ENCODE peak calls at places on chromosomes 2 and 18, in ten cellular contexts. C, O, K, Z, E, L, U, J, R and M are unnamed samples. For H3K27me3 and H3K9me3, the result is how much of the 10 kb centered on the place peaks cover.

GRCh38 chr18:12726774-12727550 is 24.1 kb downstream of the PSMG2 start:
- DNase-seq in E (no peak), K (peak), L (peak), C (peak), O (peak), R (peak), U (peak), Z (no peak), J (no peak), M (no peak)

GRCh38 chr2:107804608-107805498 is 21.8 kb upstream of the RGPD4 start:
- DNase-seq in C (no peak), O (no peak), E (no peak), Z (no peak), J (no peak), L (no peak), K (no peak), R (peak), U (no peak), M (no peak)

GRCh38 chr2:64807417-64807816 is 153.7 kb upstream of the SERTAD2 start:
- DNase-seq in U (peak), L (peak), C (no peak), J (no peak), Z (no peak), R (no peak), E (no peak), K (peak), O (no peak), M (peak)

GRCh38 chr2:53475320-53475719 is 292.3 kb upstream of the CHAC2 start:
- DNase-seq in C (no peak), U (no peak), E (no peak), O (no peak), J (no peak), K (peak), Z (no peak), L (peak), R (no peak), M (peak)

GRCh38 chr2:29615183-29615582 is 306.2 kb downstream of the ALK start:
- DNase-seq in L (no peak), K (no peak), C (no peak), R (no peak), Z (no peak), J (no peak), E (no peak), U (no peak), O (no peak), M (no peak)

GRCh38 chr18:53798516-53798915 is 426.0 kb downstream of the MBD2 start:
- DNase-seq in J (no peak), K (no peak), C (no peak), O (no peak), U (peak), R (no peak), L (peak), E (no peak), Z (no peak), M (peak)

GRCh38 chr2:182543746-182544525 is 117.1 kb upstream of the PDE1A start:
- DNase-seq in U (no peak), O (no peak), L (no peak), C (no peak), R (no peak), Z (no peak), K (no peak), E (no peak), J (no peak), M (no peak)

GRCh38 chr18:50632895-50633515 is 73.1 kb downstream of the MAPK4 start:
- DNase-seq in L (no peak), U (no peak), R (no peak), Z (no peak), E (no peak), J (no peak), C (no peak), K (no peak), O (peak), M (no peak)

GRCh38 chr2:240424341-240425235 is 10.9 kb upstream of the GPC1 start:
- DNase-seq in J (peak), K (no peak), E (no peak), Z (peak), L (no peak), U (no peak), O (no peak), C (peak), R (no peak), M (no peak)

GRCh38 chr2:177201919-177202346 is 10.7 kb upstream of the HNRNPA3 start:
- DNase-seq in E (no peak), O (no peak), J (no peak), R (no peak), L (no peak), C (no peak), Z (no peak), K (no peak), U (no peak), M (no peak)

GRCh38 chr2:191050640-191050987 is 36.6 kb upstream of the STAT1 start:
- DNase-seq in Z (no peak), O (no peak), R (no peak), K (peak), U (peak), C (no peak), E (no peak), L (peak), J (no peak), M (peak)

GRCh38 chr2:30223413-30223874 is 7.9 kb upstream of the LBH start:
- DNase-seq in C (no peak), Z (no peak), J (no peak), R (no peak), E (no peak), K (no peak), L (no peak), U (no peak), O (peak), M (no peak)

GRCh38 chr2:74369976-74370375 is 10.1 kb downstream of the DCTN1 start:
- DNase-seq in R (no peak), O (no peak), E (no peak), K (no peak), L (no peak), C (no peak), U (no peak), J (no peak), Z (no peak), M (no peak)

GRCh38 chr2:158753561-158754302 is 41.4 kb upstream of the DAPL1 start:
- DNase-seq in L (peak), Z (no peak), O (peak), C (peak), J (no peak), K (peak), E (no peak), U (peak), R (peak), M (peak)

GRCh38 chr2:222358876-222359275 is 60.1 kb upstream of the PAX3 start:
- DNase-seq in U (peak), Z (no peak), K (peak), O (no peak), R (no peak), C (no peak), J (no peak), L (no peak), E (no peak), M (no peak)

GRCh38 chr2:239674101-239674980 is 273.5 kb upstream of the HDAC4 start:
- DNase-seq in U (no peak), R (no peak), J (peak), C (no peak), L (no peak), K (no peak), Z (peak), E (no peak), O (no peak), M (no peak)

GRCh38 chr2:83900859-83901258 is 558.2 kb downstream of the SUCLG1 start:
- DNase-seq in Z (no peak), J (no peak), K (no peak), E (no peak), L (peak), C (no peak), O (no peak), R (no peak), U (no peak), M (peak)

GRCh38 chr2:237556773-237557632 is 9.4 kb upstream of the PRLH start:
- DNase-seq in L (no peak), C (no peak), Z (no peak), E (no peak), J (no peak), K (no peak), R (no peak), O (no peak), U (no peak), M (no peak)

GRCh38 chr2:168521342-168521741 is 65.3 kb downstream of the CERS6 start:
- DNase-seq in E (no peak), K (no peak), Z (no peak), O (no peak), R (no peak), U (no peak), J (no peak), L (peak), C (no peak), M (no peak)

GRCh38 chr18:60978338-60978737 is 354.9 kb upstream of the CDH20 start:
- DNase-seq in L (peak), C (no peak), K (peak), J (no peak), E (no peak), O (no peak), Z (no peak), U (peak), R (no peak), M (peak)

GRCh38 chr2:238398577-238398976 is 28.1 kb upstream of the ASB1 start:
- DNase-seq in C (no peak), O (no peak), R (peak), U (no peak), Z (no peak), E (no peak), L (no peak), J (no peak), K (no peak), M (no peak)

GRCh38 chr2:154193246-154193645 is 321.5 kb downstream of the GALNT13 start:
- DNase-seq in J (no peak), R (no peak), Z (no peak), O (no peak), E (no peak), U (no peak), L (no peak), K (no peak), C (no peak), M (no peak)

GRCh38 chr2:109239720-109240119 is 110.7 kb downstream of the SH3RF3 start:
- DNase-seq in R (no peak), J (no peak), O (no peak), E (no peak), Z (no peak), K (peak), L (peak), U (peak), C (no peak), M (peak)

GRCh38 chr2:177026253-177026652 is 186.3 kb upstream of the HNRNPA3 start:
- DNase-seq in K (no peak), C (no peak), J (no peak), L (no peak), E (no peak), U (no peak), R (no peak), Z (no peak), O (no peak), M (no peak)

GRCh38 chr2:205754924-205755321 is 72.6 kb downstream of the NRP2 start:
- DNase-seq in K (peak), J (no peak), U (peak), O (peak), E (no peak), L (peak), R (peak), Z (no peak), C (no peak), M (peak)

GRCh38 chr2:191582355-191582754 is 95.6 kb upstream of the NABP1 start:
- DNase-seq in L (peak), Z (no peak), R (no peak), O (no peak), U (peak), J (no peak), C (no peak), E (no peak), K (peak), M (peak)

GRCh38 chr2:128380061-128380889 is 61.6 kb upstream of the HS6ST1 start:
- DNase-seq in K (no peak), L (no peak), C (no peak), Z (peak), J (peak), U (no peak), O (peak), R (no peak), E (no peak), M (no peak)

GRCh38 chr2:218859556-218859993 is at the start of gene WNT6:
- DNase-seq in U (no peak), E (no peak), L (peak), J (peak), R (peak), K (peak), C (no peak), Z (peak), O (no peak), M (peak)

GRCh38 chr2:160299540-160299939 is 99.5 kb upstream of the ITGB6 start:
- DNase-seq in U (peak), L (peak), K (no peak), E (no peak), O (no peak), R (no peak), Z (no peak), C (no peak), J (no peak), M (no peak)

DNA sequence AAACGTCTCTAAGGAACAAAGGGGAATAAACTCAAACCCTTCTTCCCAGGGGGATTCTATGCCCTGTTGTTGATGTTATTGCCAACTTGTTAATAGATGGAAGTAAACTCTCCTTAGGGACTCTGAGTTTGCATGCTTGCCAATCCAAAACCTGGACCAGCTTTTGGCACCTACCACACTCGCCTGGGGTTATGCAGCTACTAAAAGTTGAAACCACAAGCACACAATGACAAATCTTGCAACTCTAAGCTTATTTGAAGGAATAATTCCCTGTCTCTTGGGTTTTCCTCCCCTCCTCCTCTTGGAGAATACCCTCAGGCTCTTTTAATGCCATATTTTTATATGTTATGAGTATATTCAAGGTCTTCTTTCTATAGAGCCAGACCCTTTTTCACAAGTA is 484.1 kb downstream of the FBXO15 start:
- DNase-seq in K (no peak), J (no peak), O (no peak), C (no peak), L (no peak), R (no peak), E (no peak), U (no peak), Z (no peak), M (peak)
- H3K4me3 ChIP-seq in K (no peak), J (no peak), O (no peak), C (no peak), L (no peak), R (no peak), E (no peak), U (no peak), Z (no peak), M (no peak)

GRCh38 chr2:162545254-162545653 is 201.3 kb downstream of the GCA start:
- DNase-seq in L (no peak), O (no peak), U (no peak), R (peak), J (no peak), C (no peak), Z (no peak), K (no peak), E (no peak), M (no peak)
- H3K27me3 ChIP-seq in L (under half), O (under half), U (under half), R (under half), J (under half), C (under half), Z (under half), K (under half), E (under half), M (under half)

GRCh38 chr2:179239838-179240237 is 24.8 kb downstream of the SESTD1 start:
- DNase-seq in L (no peak), R (no peak), U (no peak), Z (no peak), O (no peak), J (no peak), C (no peak), E (no peak), K (no peak), M (no peak)

GRCh38 chr2:179247318-179248023 is 17.2 kb downstream of the SESTD1 start:
- DNase-seq in E (no peak), K (no peak), Z (no peak), J (no peak), O (no peak), R (no peak), L (no peak), U (no peak), C (no peak), M (no peak)

GRCh38 chr2:179240481-179241451 is 23.9 kb downstream of the SESTD1 start:
- DNase-seq in O (no peak), J (no peak), R (no peak), U (no peak), L (no peak), C (no peak), E (no peak), K (no peak), Z (no peak), M (no peak)

GRCh38 chr2:179239194-179239593 is 25.4 kb downstream of the SESTD1 start:
- DNase-seq in J (no peak), L (peak), U (no peak), K (no peak), E (no peak), R (no peak), C (no peak), O (no peak), Z (no peak), M (no peak)

DNA sequence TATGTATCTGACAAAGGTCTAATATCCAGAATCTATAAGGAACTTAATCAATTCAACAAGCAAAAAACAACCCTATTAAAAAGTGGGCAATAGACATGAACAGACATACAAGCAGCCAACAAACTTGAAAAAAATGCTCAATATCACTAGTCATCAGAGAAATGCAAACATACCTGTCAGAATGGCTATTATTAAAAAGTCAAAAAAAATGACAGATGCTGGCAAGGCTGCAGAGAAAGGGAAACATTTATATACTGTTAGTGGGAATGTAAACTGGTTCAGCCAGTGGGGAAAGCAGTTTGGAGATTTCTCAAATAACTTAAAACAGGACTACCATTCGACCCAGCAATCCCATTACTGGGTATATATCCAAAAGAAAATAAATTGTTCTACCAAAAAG is 21.6 kb downstream of the SESTD1 start:
- DNase-seq in O (no peak), C (no peak), E (no peak), J (no peak), Z (no peak), K (no peak), R (no peak), U (no peak), L (no peak), M (no peak)
- H3K9me3 ChIP-seq in O (under half), C (under half), E (under half), J (under half), Z (under half), K (under half), R (under half), U (under half), L (under half), M (under half)

DNA sequence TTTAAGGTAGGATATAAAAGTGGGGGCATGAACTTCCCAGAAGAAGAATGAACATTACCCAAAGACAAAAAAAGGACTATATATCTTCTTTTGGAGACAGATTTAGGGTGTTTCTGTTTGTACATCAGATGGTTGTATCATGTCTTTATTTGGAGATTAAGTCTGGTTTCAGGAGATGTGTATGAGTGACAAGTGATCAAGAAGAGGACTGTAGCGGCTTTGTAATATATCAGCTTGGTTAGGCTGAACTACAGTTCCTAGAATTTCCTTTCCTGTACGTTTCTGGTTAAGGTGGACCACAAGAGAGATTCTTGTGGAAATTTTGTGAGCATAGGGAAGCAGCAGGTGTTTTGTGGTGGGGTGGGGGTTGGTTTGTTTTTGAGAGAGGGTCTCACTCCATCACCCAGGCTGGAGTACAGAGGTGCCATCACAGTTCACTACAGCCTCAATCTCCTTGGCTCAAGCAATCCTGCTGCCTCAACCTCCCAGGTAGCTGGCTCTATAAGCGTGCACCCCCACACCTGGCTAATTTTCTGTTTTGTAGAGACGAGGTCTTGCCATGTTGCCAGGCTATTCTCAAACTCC is 287.1 kb upstream of the MGAT5 start:
- DNase-seq in K (no peak), O (no peak), U (no peak), E (no peak), Z (no peak), R (no peak), L (no peak), C (no peak), J (no peak), M (no peak)
- H3K4me3 ChIP-seq in K (no peak), O (no peak), U (no peak), E (no peak), Z (no peak), R (no peak), L (no peak), C (no peak), J (no peak), M (no peak)